ENCODE peak calls at places on chromosomes 2 and 18, in nine cellular contexts. One of them, this sample, is unnamed.

GRCh38 chr18:77072566-77072965 is 60.0 kb downstream of the MBP start:
- DNase-seq in AG08396: no peak
- DNase-seq in naive B cell: no peak
- DNase-seq in right atrium auricular region: no peak
- DNase-seq in activated CD8-positive, alpha-beta memory T cell treated with anti-CD3 and anti-CD28 coated beads, Interleukin-2, amount 10 ng/mL, durations not matched to agents 7 days and 5 days: no peak
- DNase-seq in stimulated activated CD8-positive, alpha-beta memory T cell treated with anti-CD3 and anti-CD28 coated beads, Interleukin-15, amount 100 ng/mL, for 4 hours: no peak
- DNase-seq in fibroblast of pulmonary artery: no peak
- DNase-seq in astrocyte: no peak
- DNase-seq in HFFc6: no peak
- DNase-seq in this sample: no peak

GRCh38 chr2:54073796-54074195 is 41.6 kb upstream of the ACYP2 start:
- DNase-seq in AG08396: no peak
- DNase-seq in naive B cell: no peak
- DNase-seq in right atrium auricular region: no peak
- DNase-seq in activated CD8-positive, alpha-beta memory T cell treated with anti-CD3 and anti-CD28 coated beads, Interleukin-2, amount 10 ng/mL, durations not matched to agents 7 days and 5 days: peak
- DNase-seq in stimulated activated CD8-positive, alpha-beta memory T cell treated with anti-CD3 and anti-CD28 coated beads, Interleukin-15, amount 100 ng/mL, for 4 hours: no peak
- DNase-seq in fibroblast of pulmonary artery: no peak
- DNase-seq in astrocyte: peak
- DNase-seq in HFFc6: peak
- DNase-seq in this sample: no peak

GRCh38 chr18:68796936-68797690 is 767 bp upstream of the CCDC102B start:
- DNase-seq in AG08396: peak
- DNase-seq in naive B cell: no peak
- DNase-seq in right atrium auricular region: no peak
- DNase-seq in activated CD8-positive, alpha-beta memory T cell treated with anti-CD3 and anti-CD28 coated beads, Interleukin-2, amount 10 ng/mL, durations not matched to agents 7 days and 5 days: no peak
- DNase-seq in stimulated activated CD8-positive, alpha-beta memory T cell treated with anti-CD3 and anti-CD28 coated beads, Interleukin-15, amount 100 ng/mL, for 4 hours: no peak
- DNase-seq in fibroblast of pulmonary artery: peak
- DNase-seq in astrocyte: peak
- DNase-seq in HFFc6: peak
- DNase-seq in this sample: peak

GRCh38 chr2:216307496-216307895 is 64.8 kb downstream of the MARCHF4 start:
- DNase-seq in AG08396: no peak
- DNase-seq in naive B cell: no peak
- DNase-seq in right atrium auricular region: no peak
- DNase-seq in activated CD8-positive, alpha-beta memory T cell treated with anti-CD3 and anti-CD28 coated beads, Interleukin-2, amount 10 ng/mL, durations not matched to agents 7 days and 5 days: no peak
- DNase-seq in stimulated activated CD8-positive, alpha-beta memory T cell treated with anti-CD3 and anti-CD28 coated beads, Interleukin-15, amount 100 ng/mL, for 4 hours: no peak
- DNase-seq in fibroblast of pulmonary artery: no peak
- DNase-seq in astrocyte: no peak
- DNase-seq in HFFc6: no peak
- DNase-seq in this sample: no peak

GRCh38 chr2:220586980-220587549 is 959.6 kb downstream of the SLC4A3 start:
- DNase-seq in AG08396: no peak
- DNase-seq in naive B cell: no peak
- DNase-seq in right atrium auricular region: no peak
- DNase-seq in activated CD8-positive, alpha-beta memory T cell treated with anti-CD3 and anti-CD28 coated beads, Interleukin-2, amount 10 ng/mL, durations not matched to agents 7 days and 5 days: no peak
- DNase-seq in stimulated activated CD8-positive, alpha-beta memory T cell treated with anti-CD3 and anti-CD28 coated beads, Interleukin-15, amount 100 ng/mL, for 4 hours: no peak
- DNase-seq in fibroblast of pulmonary artery: peak
- DNase-seq in astrocyte: no peak
- DNase-seq in HFFc6: no peak
- DNase-seq in this sample: no peak

GRCh38 chr18:57311472-57311871 is 40.9 kb upstream of the ST8SIA3 start:
- DNase-seq in AG08396: no peak
- DNase-seq in naive B cell: no peak
- DNase-seq in right atrium auricular region: no peak
- DNase-seq in activated CD8-positive, alpha-beta memory T cell treated with anti-CD3 and anti-CD28 coated beads, Interleukin-2, amount 10 ng/mL, durations not matched to agents 7 days and 5 days: no peak
- DNase-seq in stimulated activated CD8-positive, alpha-beta memory T cell treated with anti-CD3 and anti-CD28 coated beads, Interleukin-15, amount 100 ng/mL, for 4 hours: no peak
- DNase-seq in fibroblast of pulmonary artery: no peak
- DNase-seq in astrocyte: no peak
- DNase-seq in HFFc6: no peak
- DNase-seq in this sample: no peak

GRCh38 chr18:46224181-46224775 is 120.1 kb downstream of the HAUS1 start:
- DNase-seq in AG08396: no peak
- DNase-seq in naive B cell: no peak
- DNase-seq in right atrium auricular region: no peak
- DNase-seq in activated CD8-positive, alpha-beta memory T cell treated with anti-CD3 and anti-CD28 coated beads, Interleukin-2, amount 10 ng/mL, durations not matched to agents 7 days and 5 days: no peak
- DNase-seq in stimulated activated CD8-positive, alpha-beta memory T cell treated with anti-CD3 and anti-CD28 coated beads, Interleukin-15, amount 100 ng/mL, for 4 hours: no peak
- DNase-seq in fibroblast of pulmonary artery: no peak
- DNase-seq in astrocyte: peak
- DNase-seq in HFFc6: no peak
- DNase-seq in this sample: no peak

GRCh38 chr18:13540783-13541182 is 185.6 kb downstream of the FAM210A start:
- DNase-seq in AG08396: no peak
- DNase-seq in naive B cell: no peak
- DNase-seq in right atrium auricular region: peak
- DNase-seq in activated CD8-positive, alpha-beta memory T cell treated with anti-CD3 and anti-CD28 coated beads, Interleukin-2, amount 10 ng/mL, durations not matched to agents 7 days and 5 days: peak
- DNase-seq in stimulated activated CD8-positive, alpha-beta memory T cell treated with anti-CD3 and anti-CD28 coated beads, Interleukin-15, amount 100 ng/mL, for 4 hours: peak
- DNase-seq in fibroblast of pulmonary artery: no peak
- DNase-seq in astrocyte: no peak
- DNase-seq in HFFc6: no peak
- DNase-seq in this sample: no peak

GRCh38 chr2:135257383-135258090 is 205.4 kb downstream of the RAB3GAP1 start:
- DNase-seq in AG08396: peak
- DNase-seq in naive B cell: no peak
- DNase-seq in right atrium auricular region: no peak
- DNase-seq in activated CD8-positive, alpha-beta memory T cell treated with anti-CD3 and anti-CD28 coated beads, Interleukin-2, amount 10 ng/mL, durations not matched to agents 7 days and 5 days: no peak
- DNase-seq in stimulated activated CD8-positive, alpha-beta memory T cell treated with anti-CD3 and anti-CD28 coated beads, Interleukin-15, amount 100 ng/mL, for 4 hours: no peak
- DNase-seq in fibroblast of pulmonary artery: peak
- DNase-seq in astrocyte: peak
- DNase-seq in HFFc6: no peak
- DNase-seq in this sample: no peak

GRCh38 chr2:85772019-85772745 is 18.4 kb downstream of the ATOH8 start:
- DNase-seq in AG08396: peak
- DNase-seq in naive B cell: no peak
- DNase-seq in right atrium auricular region: peak
- DNase-seq in activated CD8-positive, alpha-beta memory T cell treated with anti-CD3 and anti-CD28 coated beads, Interleukin-2, amount 10 ng/mL, durations not matched to agents 7 days and 5 days: no peak
- DNase-seq in stimulated activated CD8-positive, alpha-beta memory T cell treated with anti-CD3 and anti-CD28 coated beads, Interleukin-15, amount 100 ng/mL, for 4 hours: no peak
- DNase-seq in fibroblast of pulmonary artery: peak
- DNase-seq in astrocyte: peak
- DNase-seq in HFFc6: peak
- DNase-seq in this sample: peak

GRCh38 chr2:74462786-74463105 is 2.4 kb downstream of the MOGS start:
- DNase-seq in AG08396: no peak
- DNase-seq in naive B cell: no peak
- DNase-seq in right atrium auricular region: no peak
- DNase-seq in activated CD8-positive, alpha-beta memory T cell treated with anti-CD3 and anti-CD28 coated beads, Interleukin-2, amount 10 ng/mL, durations not matched to agents 7 days and 5 days: no peak
- DNase-seq in stimulated activated CD8-positive, alpha-beta memory T cell treated with anti-CD3 and anti-CD28 coated beads, Interleukin-15, amount 100 ng/mL, for 4 hours: no peak
- DNase-seq in fibroblast of pulmonary artery: no peak
- DNase-seq in astrocyte: no peak
- DNase-seq in HFFc6: no peak
- DNase-seq in this sample: no peak

GRCh38 chr18:74368901-74369705 is 53.5 kb downstream of the C18orf63 start:
- DNase-seq in AG08396: no peak
- DNase-seq in naive B cell: no peak
- DNase-seq in right atrium auricular region: no peak
- DNase-seq in activated CD8-positive, alpha-beta memory T cell treated with anti-CD3 and anti-CD28 coated beads, Interleukin-2, amount 10 ng/mL, durations not matched to agents 7 days and 5 days: no peak
- DNase-seq in stimulated activated CD8-positive, alpha-beta memory T cell treated with anti-CD3 and anti-CD28 coated beads, Interleukin-15, amount 100 ng/mL, for 4 hours: no peak
- DNase-seq in fibroblast of pulmonary artery: no peak
- DNase-seq in astrocyte: no peak
- DNase-seq in HFFc6: no peak
- DNase-seq in this sample: no peak

GRCh38 chr18:35582899-35583558 is 1.5 kb downstream of the GALNT1 start:
- DNase-seq in AG08396: no peak
- DNase-seq in naive B cell: no peak
- DNase-seq in right atrium auricular region: no peak
- DNase-seq in activated CD8-positive, alpha-beta memory T cell treated with anti-CD3 and anti-CD28 coated beads, Interleukin-2, amount 10 ng/mL, durations not matched to agents 7 days and 5 days: no peak
- DNase-seq in stimulated activated CD8-positive, alpha-beta memory T cell treated with anti-CD3 and anti-CD28 coated beads, Interleukin-15, amount 100 ng/mL, for 4 hours: no peak
- DNase-seq in fibroblast of pulmonary artery: peak
- DNase-seq in astrocyte: peak
- DNase-seq in HFFc6: no peak
- DNase-seq in this sample: no peak

GRCh38 chr2:8500124-8501054 is 181.5 kb upstream of the ID2 start:
- DNase-seq in AG08396: no peak
- DNase-seq in naive B cell: no peak
- DNase-seq in right atrium auricular region: no peak
- DNase-seq in activated CD8-positive, alpha-beta memory T cell treated with anti-CD3 and anti-CD28 coated beads, Interleukin-2, amount 10 ng/mL, durations not matched to agents 7 days and 5 days: no peak
- DNase-seq in stimulated activated CD8-positive, alpha-beta memory T cell treated with anti-CD3 and anti-CD28 coated beads, Interleukin-15, amount 100 ng/mL, for 4 hours: no peak
- DNase-seq in fibroblast of pulmonary artery: peak
- DNase-seq in astrocyte: no peak
- DNase-seq in HFFc6: no peak
- DNase-seq in this sample: no peak

GRCh38 chr2:7241041-7241440 is 323.8 kb downstream of the RNF144A start:
- DNase-seq in AG08396: no peak
- DNase-seq in naive B cell: no peak
- DNase-seq in right atrium auricular region: no peak
- DNase-seq in activated CD8-positive, alpha-beta memory T cell treated with anti-CD3 and anti-CD28 coated beads, Interleukin-2, amount 10 ng/mL, durations not matched to agents 7 days and 5 days: no peak
- DNase-seq in stimulated activated CD8-positive, alpha-beta memory T cell treated with anti-CD3 and anti-CD28 coated beads, Interleukin-15, amount 100 ng/mL, for 4 hours: no peak
- DNase-seq in fibroblast of pulmonary artery: no peak
- DNase-seq in astrocyte: no peak
- DNase-seq in HFFc6: no peak
- DNase-seq in this sample: no peak

GRCh38 chr2:3575534-3576324 is 669 bp downstream of the RPS7 start:
- DNase-seq in AG08396: no peak
- DNase-seq in naive B cell: no peak
- DNase-seq in right atrium auricular region: no peak
- DNase-seq in activated CD8-positive, alpha-beta memory T cell treated with anti-CD3 and anti-CD28 coated beads, Interleukin-2, amount 10 ng/mL, durations not matched to agents 7 days and 5 days: no peak
- DNase-seq in stimulated activated CD8-positive, alpha-beta memory T cell treated with anti-CD3 and anti-CD28 coated beads, Interleukin-15, amount 100 ng/mL, for 4 hours: peak
- DNase-seq in fibroblast of pulmonary artery: no peak
- DNase-seq in astrocyte: no peak
- DNase-seq in HFFc6: no peak
- DNase-seq in this sample: no peak

GRCh38 chr18:22551536-22552151 is 133.9 kb upstream of the CTAGE1 start:
- DNase-seq in AG08396: peak
- DNase-seq in naive B cell: no peak
- DNase-seq in right atrium auricular region: no peak
- DNase-seq in activated CD8-positive, alpha-beta memory T cell treated with anti-CD3 and anti-CD28 coated beads, Interleukin-2, amount 10 ng/mL, durations not matched to agents 7 days and 5 days: no peak
- DNase-seq in stimulated activated CD8-positive, alpha-beta memory T cell treated with anti-CD3 and anti-CD28 coated beads, Interleukin-15, amount 100 ng/mL, for 4 hours: no peak
- DNase-seq in fibroblast of pulmonary artery: peak
- DNase-seq in astrocyte: peak
- DNase-seq in HFFc6: peak
- DNase-seq in this sample: peak

GRCh38 chr2:47404356-47404755 is 1.4 kb downstream of the MSH2 start:
- DNase-seq in AG08396: no peak
- DNase-seq in naive B cell: no peak
- DNase-seq in right atrium auricular region: no peak
- DNase-seq in activated CD8-positive, alpha-beta memory T cell treated with anti-CD3 and anti-CD28 coated beads, Interleukin-2, amount 10 ng/mL, durations not matched to agents 7 days and 5 days: no peak
- DNase-seq in stimulated activated CD8-positive, alpha-beta memory T cell treated with anti-CD3 and anti-CD28 coated beads, Interleukin-15, amount 100 ng/mL, for 4 hours: no peak
- DNase-seq in fibroblast of pulmonary artery: no peak
- DNase-seq in astrocyte: no peak
- DNase-seq in HFFc6: no peak
- DNase-seq in this sample: no peak

GRCh38 chr2:109218087-109218791 is 89.2 kb downstream of the SH3RF3 start:
- DNase-seq in AG08396: no peak
- DNase-seq in naive B cell: peak
- DNase-seq in right atrium auricular region: peak
- DNase-seq in activated CD8-positive, alpha-beta memory T cell treated with anti-CD3 and anti-CD28 coated beads, Interleukin-2, amount 10 ng/mL, durations not matched to agents 7 days and 5 days: peak
- DNase-seq in stimulated activated CD8-positive, alpha-beta memory T cell treated with anti-CD3 and anti-CD28 coated beads, Interleukin-15, amount 100 ng/mL, for 4 hours: no peak
- DNase-seq in fibroblast of pulmonary artery: no peak
- DNase-seq in astrocyte: peak
- DNase-seq in HFFc6: no peak
- DNase-seq in this sample: no peak

GRCh38 chr2:76427447-76427846 is 716.7 kb upstream of the GCFC2 start:
- DNase-seq in AG08396: no peak
- DNase-seq in naive B cell: no peak
- DNase-seq in right atrium auricular region: no peak
- DNase-seq in activated CD8-positive, alpha-beta memory T cell treated with anti-CD3 and anti-CD28 coated beads, Interleukin-2, amount 10 ng/mL, durations not matched to agents 7 days and 5 days: no peak
- DNase-seq in stimulated activated CD8-positive, alpha-beta memory T cell treated with anti-CD3 and anti-CD28 coated beads, Interleukin-15, amount 100 ng/mL, for 4 hours: no peak
- DNase-seq in fibroblast of pulmonary artery: no peak
- DNase-seq in astrocyte: no peak
- DNase-seq in HFFc6: no peak
- DNase-seq in this sample: no peak

GRCh38 chr2:130300258-130300969 is 42.3 kb upstream of the IMP4 start:
- DNase-seq in AG08396: no peak
- DNase-seq in naive B cell: no peak
- DNase-seq in right atrium auricular region: no peak
- DNase-seq in activated CD8-positive, alpha-beta memory T cell treated with anti-CD3 and anti-CD28 coated beads, Interleukin-2, amount 10 ng/mL, durations not matched to agents 7 days and 5 days: no peak
- DNase-seq in stimulated activated CD8-positive, alpha-beta memory T cell treated with anti-CD3 and anti-CD28 coated beads, Interleukin-15, amount 100 ng/mL, for 4 hours: no peak
- DNase-seq in fibroblast of pulmonary artery: no peak
- DNase-seq in astrocyte: no peak
- DNase-seq in HFFc6: no peak
- DNase-seq in this sample: no peak

GRCh38 chr2:70322518-70322917 is 20.7 kb upstream of the FAM136A start:
- DNase-seq in AG08396: no peak
- DNase-seq in naive B cell: no peak
- DNase-seq in right atrium auricular region: no peak
- DNase-seq in activated CD8-positive, alpha-beta memory T cell treated with anti-CD3 and anti-CD28 coated beads, Interleukin-2, amount 10 ng/mL, durations not matched to agents 7 days and 5 days: no peak
- DNase-seq in stimulated activated CD8-positive, alpha-beta memory T cell treated with anti-CD3 and anti-CD28 coated beads, Interleukin-15, amount 100 ng/mL, for 4 hours: no peak
- DNase-seq in fibroblast of pulmonary artery: no peak
- DNase-seq in astrocyte: no peak
- DNase-seq in HFFc6: no peak
- DNase-seq in this sample: no peak

GRCh38 chr2:10668402-10669012 is 21.3 kb downstream of the NOL10 start:
- DNase-seq in AG08396: peak
- DNase-seq in naive B cell: peak
- DNase-seq in right atrium auricular region: no peak
- DNase-seq in activated CD8-positive, alpha-beta memory T cell treated with anti-CD3 and anti-CD28 coated beads, Interleukin-2, amount 10 ng/mL, durations not matched to agents 7 days and 5 days: no peak
- DNase-seq in stimulated activated CD8-positive, alpha-beta memory T cell treated with anti-CD3 and anti-CD28 coated beads, Interleukin-15, amount 100 ng/mL, for 4 hours: no peak
- DNase-seq in fibroblast of pulmonary artery: peak
- DNase-seq in astrocyte: peak
- DNase-seq in HFFc6: peak
- DNase-seq in this sample: no peak

GRCh38 chr2:222304737-222305509 is 6.1 kb upstream of the PAX3 start:
- DNase-seq in AG08396: no peak
- DNase-seq in naive B cell: no peak
- DNase-seq in right atrium auricular region: no peak
- DNase-seq in activated CD8-positive, alpha-beta memory T cell treated with anti-CD3 and anti-CD28 coated beads, Interleukin-2, amount 10 ng/mL, durations not matched to agents 7 days and 5 days: no peak
- DNase-seq in stimulated activated CD8-positive, alpha-beta memory T cell treated with anti-CD3 and anti-CD28 coated beads, Interleukin-15, amount 100 ng/mL, for 4 hours: no peak
- DNase-seq in fibroblast of pulmonary artery: no peak
- DNase-seq in astrocyte: no peak
- DNase-seq in HFFc6: no peak
- DNase-seq in this sample: no peak

GRCh38 chr2:22694856-22695255 is 690.1 kb upstream of the KLHL29 start:
- DNase-seq in AG08396: no peak
- DNase-seq in naive B cell: no peak
- DNase-seq in right atrium auricular region: no peak
- DNase-seq in activated CD8-positive, alpha-beta memory T cell treated with anti-CD3 and anti-CD28 coated beads, Interleukin-2, amount 10 ng/mL, durations not matched to agents 7 days and 5 days: no peak
- DNase-seq in stimulated activated CD8-positive, alpha-beta memory T cell treated with anti-CD3 and anti-CD28 coated beads, Interleukin-15, amount 100 ng/mL, for 4 hours: no peak
- DNase-seq in fibroblast of pulmonary artery: no peak
- DNase-seq in astrocyte: no peak
- DNase-seq in HFFc6: no peak
- DNase-seq in this sample: no peak

GRCh38 chr2:42800981-42801380 is 8.6 kb upstream of the HAAO start:
- DNase-seq in AG08396: no peak
- DNase-seq in naive B cell: no peak
- DNase-seq in right atrium auricular region: no peak
- DNase-seq in activated CD8-positive, alpha-beta memory T cell treated with anti-CD3 and anti-CD28 coated beads, Interleukin-2, amount 10 ng/mL, durations not matched to agents 7 days and 5 days: no peak
- DNase-seq in stimulated activated CD8-positive, alpha-beta memory T cell treated with anti-CD3 and anti-CD28 coated beads, Interleukin-15, amount 100 ng/mL, for 4 hours: no peak
- DNase-seq in fibroblast of pulmonary artery: no peak
- DNase-seq in astrocyte: no peak
- DNase-seq in HFFc6: no peak
- DNase-seq in this sample: no peak

GRCh38 chr2:205235434-205235833 is 446.9 kb upstream of the NRP2 start:
- DNase-seq in AG08396: no peak
- DNase-seq in naive B cell: no peak
- DNase-seq in right atrium auricular region: no peak
- DNase-seq in activated CD8-positive, alpha-beta memory T cell treated with anti-CD3 and anti-CD28 coated beads, Interleukin-2, amount 10 ng/mL, durations not matched to agents 7 days and 5 days: no peak
- DNase-seq in stimulated activated CD8-positive, alpha-beta memory T cell treated with anti-CD3 and anti-CD28 coated beads, Interleukin-15, amount 100 ng/mL, for 4 hours: no peak
- DNase-seq in fibroblast of pulmonary artery: peak
- DNase-seq in astrocyte: peak
- DNase-seq in HFFc6: no peak
- DNase-seq in this sample: no peak

GRCh38 chr2:14137643-14138042 is 494.9 kb upstream of the LRATD1 start:
- DNase-seq in AG08396: no peak
- DNase-seq in naive B cell: no peak
- DNase-seq in right atrium auricular region: no peak
- DNase-seq in activated CD8-positive, alpha-beta memory T cell treated with anti-CD3 and anti-CD28 coated beads, Interleukin-2, amount 10 ng/mL, durations not matched to agents 7 days and 5 days: no peak
- DNase-seq in stimulated activated CD8-positive, alpha-beta memory T cell treated with anti-CD3 and anti-CD28 coated beads, Interleukin-15, amount 100 ng/mL, for 4 hours: no peak
- DNase-seq in fibroblast of pulmonary artery: no peak
- DNase-seq in astrocyte: no peak
- DNase-seq in HFFc6: no peak
- DNase-seq in this sample: no peak

GRCh38 chr2:70088508-70089219 is 1.4 kb downstream of the PCBP1 start:
- DNase-seq in AG08396: no peak
- DNase-seq in naive B cell: no peak
- DNase-seq in right atrium auricular region: no peak
- DNase-seq in activated CD8-positive, alpha-beta memory T cell treated with anti-CD3 and anti-CD28 coated beads, Interleukin-2, amount 10 ng/mL, durations not matched to agents 7 days and 5 days: no peak
- DNase-seq in stimulated activated CD8-positive, alpha-beta memory T cell treated with anti-CD3 and anti-CD28 coated beads, Interleukin-15, amount 100 ng/mL, for 4 hours: no peak
- DNase-seq in fibroblast of pulmonary artery: no peak
- DNase-seq in astrocyte: no peak
- DNase-seq in HFFc6: no peak
- DNase-seq in this sample: no peak

GRCh38 chr18:48801728-48802542 is 148.8 kb downstream of the SMAD7 start:
- DNase-seq in AG08396: no peak
- DNase-seq in naive B cell: no peak
- DNase-seq in right atrium auricular region: peak
- DNase-seq in activated CD8-positive, alpha-beta memory T cell treated with anti-CD3 and anti-CD28 coated beads, Interleukin-2, amount 10 ng/mL, durations not matched to agents 7 days and 5 days: peak
- DNase-seq in stimulated activated CD8-positive, alpha-beta memory T cell treated with anti-CD3 and anti-CD28 coated beads, Interleukin-15, amount 100 ng/mL, for 4 hours: no peak
- DNase-seq in fibroblast of pulmonary artery: no peak
- DNase-seq in astrocyte: no peak
- DNase-seq in HFFc6: no peak
- DNase-seq in this sample: no peak

GRCh38 chr2:149782566-149782965 is 195.0 kb upstream of the MMADHC start:
- DNase-seq in AG08396: no peak
- DNase-seq in naive B cell: no peak
- DNase-seq in right atrium auricular region: no peak
- DNase-seq in activated CD8-positive, alpha-beta memory T cell treated with anti-CD3 and anti-CD28 coated beads, Interleukin-2, amount 10 ng/mL, durations not matched to agents 7 days and 5 days: no peak
- DNase-seq in stimulated activated CD8-positive, alpha-beta memory T cell treated with anti-CD3 and anti-CD28 coated beads, Interleukin-15, amount 100 ng/mL, for 4 hours: no peak
- DNase-seq in fibroblast of pulmonary artery: peak
- DNase-seq in astrocyte: no peak
- DNase-seq in HFFc6: no peak
- DNase-seq in this sample: no peak